ENCODE peak calls at places on chromosomes 12 and 14, in four cellular contexts. One of them, this sample, is unnamed.

GRCh38 chr14:73995977-73996378 is 23.1 kb downstream of the ENTPD5 start:
- DNase-seq in MM.1S: no peak
- DNase-seq in PC-9: no peak
- DNase-seq in fibroblast of lung: no peak
- DNase-seq in this sample: no peak

GRCh38 chr12:30755395-30755762 is 628 bp upstream of the CAPRIN2 start:
- DNase-seq in PC-9: no peak
- DNase-seq in MM.1S: no peak
- DNase-seq in fibroblast of lung: no peak
- DNase-seq in this sample: no peak

GRCh38 chr12:6821674-6822433 is at the start of gene GPR162:
- DNase-seq in fibroblast of lung: peak
- DNase-seq in MM.1S: no peak
- DNase-seq in PC-9: no peak
- DNase-seq in this sample: no peak

GRCh38 chr12:67693895-67694294 is 45.4 kb downstream of the DYRK2 start:
- DNase-seq in MM.1S: no peak
- DNase-seq in fibroblast of lung: no peak
- DNase-seq in PC-9: no peak
- DNase-seq in this sample: no peak

GRCh38 chr14:103503296-103503695 is 19.3 kb downstream of the CKB start:
- DNase-seq in PC-9: no peak
- DNase-seq in MM.1S: no peak
- DNase-seq in fibroblast of lung: no peak
- DNase-seq in this sample: no peak

GRCh38 chr14:54094765-54095164 is 138.1 kb upstream of the BMP4 start:
- DNase-seq in fibroblast of lung: no peak
- DNase-seq in MM.1S: no peak
- DNase-seq in PC-9: no peak
- DNase-seq in this sample: no peak

GRCh38 chr12:13222076-13222475 is 25.6 kb downstream of the EMP1 start:
- DNase-seq in PC-9: peak
- DNase-seq in fibroblast of lung: no peak
- DNase-seq in MM.1S: no peak
- DNase-seq in this sample: peak

GRCh38 chr14:103281496-103282231 is 52.4 kb upstream of the EIF5 start:
- DNase-seq in MM.1S: no peak
- DNase-seq in fibroblast of lung: peak
- DNase-seq in PC-9: peak
- DNase-seq in this sample: peak

GRCh38 chr12:13146539-13146938 is 43.1 kb upstream of the GSG1 start:
- DNase-seq in MM.1S: no peak
- DNase-seq in fibroblast of lung: no peak
- DNase-seq in PC-9: no peak
- DNase-seq in this sample: no peak

GRCh38 chr14:103946975-103947374 is 4.6 kb upstream of the RD3L start:
- DNase-seq in PC-9: no peak
- DNase-seq in fibroblast of lung: no peak
- DNase-seq in MM.1S: no peak
- DNase-seq in this sample: no peak

GRCh38 chr12:49961993-49962764 is 507 bp downstream of the AQP5 start:
- DNase-seq in PC-9: no peak
- DNase-seq in MM.1S: no peak
- DNase-seq in fibroblast of lung: no peak
- DNase-seq in this sample: no peak

GRCh38 chr12:128961308-128961923 is 108.1 kb downstream of the GLT1D1 start:
- DNase-seq in MM.1S: no peak
- DNase-seq in PC-9: no peak
- DNase-seq in fibroblast of lung: no peak
- DNase-seq in this sample: no peak

GRCh38 chr12:128951448-128951847 is 98.2 kb downstream of the GLT1D1 start:
- DNase-seq in fibroblast of lung: no peak
- DNase-seq in PC-9: no peak
- DNase-seq in MM.1S: no peak
- DNase-seq in this sample: no peak

GRCh38 chr12:128961957-128962356 is 108.7 kb downstream of the GLT1D1 start:
- DNase-seq in fibroblast of lung: no peak
- DNase-seq in MM.1S: no peak
- DNase-seq in PC-9: no peak
- DNase-seq in this sample: no peak

GRCh38 chr12:128959931-128960330 is 106.7 kb downstream of the GLT1D1 start:
- DNase-seq in MM.1S: no peak
- DNase-seq in fibroblast of lung: no peak
- DNase-seq in PC-9: no peak
- DNase-seq in this sample: no peak

DNA sequence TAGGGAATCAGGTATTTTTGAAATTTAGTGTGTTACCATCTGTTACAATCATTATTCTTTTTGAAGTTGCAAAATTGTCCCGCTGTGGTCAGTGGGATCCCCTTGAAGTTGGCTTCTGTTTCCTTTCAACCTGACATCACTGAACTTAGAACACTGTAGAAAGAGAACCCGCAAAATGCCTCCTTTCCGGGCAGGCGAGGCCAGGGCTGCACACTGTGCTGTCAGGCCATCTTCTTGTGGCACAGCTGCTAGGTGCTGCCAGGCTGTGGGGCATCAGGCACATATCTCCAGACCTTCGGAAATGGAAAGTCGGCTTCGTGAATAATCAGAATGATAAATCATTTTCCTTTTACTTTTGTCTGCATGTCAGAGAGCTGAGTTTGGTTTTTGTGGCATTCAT is 103.5 kb downstream of the GLT1D1 start:
- DNase-seq in PC-9: no peak
- DNase-seq in fibroblast of lung: no peak
- DNase-seq in MM.1S: no peak
- DNase-seq in this sample: no peak
- TF ChIP-seq EZH2 in PC-9: no peak
- TF ChIP-seq EZH2 in fibroblast of lung: no peak
- TF ChIP-seq EZH2 in MM.1S: no peak
- TF ChIP-seq EZH2 in this sample: peak

GRCh38 chr12:117968826-117969659 is at the start of gene KSR2:
- DNase-seq in PC-9: peak
- DNase-seq in fibroblast of lung: peak
- DNase-seq in MM.1S: peak
- DNase-seq in this sample: peak
- H3K4me3 ChIP-seq in PC-9: peak
- H3K4me3 ChIP-seq in fibroblast of lung: no peak
- H3K4me3 ChIP-seq in MM.1S: peak
- H3K4me3 ChIP-seq in this sample: peak

GRCh38 chr12:113473400-113473799 is 1.7 kb upstream of the LHX5 start:
- DNase-seq in MM.1S: no peak
- DNase-seq in fibroblast of lung: no peak
- DNase-seq in PC-9: no peak
- DNase-seq in this sample: no peak

GRCh38 chr12:113470871-113471618 is 626 bp downstream of the LHX5 start:
- DNase-seq in MM.1S: no peak
- DNase-seq in PC-9: no peak
- DNase-seq in fibroblast of lung: no peak
- DNase-seq in this sample: no peak

GRCh38 chr12:113471619-113472171 is at the start of gene LHX5:
- DNase-seq in PC-9: no peak
- DNase-seq in fibroblast of lung: no peak
- DNase-seq in MM.1S: no peak
- DNase-seq in this sample: no peak

GRCh38 chr12:113473942-113474341 is 2.3 kb upstream of the LHX5 start:
- DNase-seq in MM.1S: no peak
- DNase-seq in PC-9: peak
- DNase-seq in fibroblast of lung: no peak
- DNase-seq in this sample: peak

GRCh38 chr12:113472191-113473190 is 820 bp upstream of the LHX5 start:
- DNase-seq in MM.1S: no peak
- DNase-seq in fibroblast of lung: no peak
- DNase-seq in PC-9: no peak
- DNase-seq in this sample: no peak
- TF ChIP-seq EZH2 in MM.1S: no peak
- TF ChIP-seq EZH2 in fibroblast of lung: no peak
- TF ChIP-seq EZH2 in PC-9: no peak
- TF ChIP-seq EZH2 in this sample: no peak

DNA sequence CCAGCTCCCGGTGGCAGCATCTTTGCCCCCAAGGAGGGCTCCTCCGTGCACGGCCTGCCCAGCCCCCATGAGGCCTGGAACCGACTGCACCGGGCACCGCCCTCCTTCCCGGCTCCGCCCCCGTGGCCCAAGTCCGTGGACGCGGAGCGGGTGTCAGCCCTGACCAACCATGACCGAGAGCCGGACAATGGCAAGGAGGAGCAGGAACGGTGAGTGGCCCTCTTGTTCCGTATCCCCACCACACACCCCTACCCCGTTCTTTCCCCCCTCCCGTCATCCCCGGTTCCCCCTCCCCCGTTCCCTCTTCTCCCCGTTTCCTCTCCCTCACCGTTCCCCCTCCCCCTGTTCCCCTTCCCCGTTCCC is 28.3 kb downstream of the LRCOL1 start:
- DNase-seq in PC-9: no peak
- DNase-seq in MM.1S: no peak
- DNase-seq in fibroblast of lung: no peak
- DNase-seq in this sample: no peak
- H3K4me3 ChIP-seq in PC-9: no peak
- H3K4me3 ChIP-seq in MM.1S: no peak
- H3K4me3 ChIP-seq in fibroblast of lung: no peak
- H3K4me3 ChIP-seq in this sample: no peak

GRCh38 chr14:89603938-89604480 is 187.0 kb upstream of the FOXN3 start:
- DNase-seq in MM.1S: no peak
- DNase-seq in fibroblast of lung: no peak
- DNase-seq in PC-9: no peak
- DNase-seq in this sample: no peak

GRCh38 chr14:89600029-89600428 is 183.0 kb upstream of the FOXN3 start:
- DNase-seq in MM.1S: no peak
- DNase-seq in PC-9: no peak
- DNase-seq in fibroblast of lung: no peak
- DNase-seq in this sample: no peak

GRCh38 chr14:89598548-89599186 is 181.6 kb upstream of the FOXN3 start:
- DNase-seq in PC-9: no peak
- DNase-seq in MM.1S: peak
- DNase-seq in fibroblast of lung: peak
- DNase-seq in this sample: no peak

GRCh38 chr14:89600950-89601826 is 184.2 kb upstream of the FOXN3 start:
- DNase-seq in MM.1S: no peak
- DNase-seq in PC-9: no peak
- DNase-seq in fibroblast of lung: peak
- DNase-seq in this sample: no peak
- TF ChIP-seq EZH2 in MM.1S: no peak
- TF ChIP-seq EZH2 in PC-9: no peak
- TF ChIP-seq EZH2 in fibroblast of lung: no peak
- TF ChIP-seq EZH2 in this sample: no peak

GRCh38 chr12:24860546-24860945 is 88.4 kb downstream of the BCAT1 start:
- DNase-seq in PC-9: no peak
- DNase-seq in MM.1S: no peak
- DNase-seq in fibroblast of lung: peak
- DNase-seq in this sample: no peak
- H3K4me3 ChIP-seq in PC-9: no peak
- H3K4me3 ChIP-seq in MM.1S: no peak
- H3K4me3 ChIP-seq in fibroblast of lung: no peak
- H3K4me3 ChIP-seq in this sample: no peak

DNA sequence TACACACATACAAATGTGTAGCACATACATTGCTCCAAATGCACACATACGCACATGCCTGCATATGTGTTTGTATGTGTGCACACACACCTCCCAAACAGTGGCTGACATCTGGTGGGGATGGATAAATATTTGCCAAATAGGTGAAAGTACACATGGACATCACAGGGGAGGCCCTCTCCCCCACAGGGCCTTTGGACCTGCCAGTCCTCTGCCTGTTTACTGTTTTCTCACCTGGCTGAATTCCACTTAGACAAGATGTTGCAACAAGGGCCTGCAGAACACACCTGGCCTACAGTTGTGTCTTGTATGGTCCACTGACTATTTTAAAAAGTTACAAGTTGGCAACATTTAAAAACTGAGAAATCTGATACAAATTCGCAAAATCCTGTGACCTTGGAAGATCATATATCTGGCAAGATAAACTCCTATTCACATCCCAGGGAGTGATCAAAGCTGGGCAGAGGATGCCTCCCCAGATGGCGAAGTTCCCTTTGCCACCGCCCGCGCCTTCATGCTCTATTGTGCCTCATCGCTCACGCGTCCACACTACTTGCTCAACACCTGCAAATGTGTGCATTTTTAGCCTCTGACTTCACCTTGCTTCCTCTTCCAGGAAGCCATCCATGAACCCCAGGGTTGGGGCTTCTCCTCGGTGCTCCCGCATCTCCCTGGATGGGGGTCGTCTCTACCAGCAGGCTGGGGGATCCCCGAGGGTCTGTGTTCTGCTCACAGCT is 118.4 kb upstream of the FZD10 start:
- DNase-seq in MM.1S: no peak
- DNase-seq in fibroblast of lung: no peak
- DNase-seq in PC-9: no peak
- DNase-seq in this sample: no peak
- TF ChIP-seq EZH2 in MM.1S: no peak
- TF ChIP-seq EZH2 in fibroblast of lung: no peak
- TF ChIP-seq EZH2 in PC-9: no peak
- TF ChIP-seq EZH2 in this sample: no peak